ENCODE peak calls at places on chromosomes 13 and 19, in four cellular contexts. K is K562, Q is HepG2, I is H1. A is an unnamed sample.
A peak's percentile ranks its signal among the peaks of the same experiment; 100 is the strongest.

GRCh38 chr13:97395437-97396136 is 38.4 kb upstream of the RAP2A start:
- DNase-seq in I (no peak), K (no peak), Q (no peak), A (no peak)

GRCh38 chr19:44367024-44367423 is 10.5 kb upstream of the ZNF112 start:
- DNase-seq in I (no peak), K (peak; percentile 5), Q (no peak), A (no peak)

GRCh38 chr19:19061491-19061890 is 2.3 kb upstream of the SLC25A42 start:
- DNase-seq in I (no peak), K (no peak), Q (no peak), A (no peak)

GRCh38 chr13:97306646-97307045 is 84.5 kb downstream of the MBNL2 start:
- DNase-seq in I (no peak), Q (peak; percentile 61), K (no peak), A (no peak)

GRCh38 chr13:73103238-73103637 is 44.4 kb downstream of the KLF5 start:
- DNase-seq in I (no peak), K (no peak), Q (no peak), A (no peak)

GRCh38 chr19:16899566-16900075 is 10.8 kb downstream of the F2RL3 start:
- DNase-seq in K (peak; percentile 70), Q (peak; percentile 22), I (peak; percentile 72), A (no peak)

GRCh38 chr19:16461630-16462051 is 10.1 kb downstream of the EPS15L1 start:
- DNase-seq in Q (no peak), K (no peak), I (no peak), A (no peak)

GRCh38 chr13:39957868-39958676 is 302.6 kb downstream of the COG6 start:
- DNase-seq in K (no peak), I (no peak), Q (no peak), A (no peak)

GRCh38 chr19:11651062-11651461 is 53.8 kb downstream of the ZNF627 start:
- DNase-seq in I (no peak), Q (no peak), K (no peak), A (no peak)

GRCh38 chr13:65855276-65855675 is 1374.9 kb downstream of the PCDH9 start:
- DNase-seq in K (no peak), Q (no peak), I (no peak), A (no peak)

GRCh38 chr13:38657191-38657590 is 29.7 kb upstream of the FREM2 start:
- DNase-seq in Q (no peak), I (no peak), K (no peak), A (no peak)

GRCh38 chr19:20254151-20254550 is 87.1 kb downstream of the ZNF486 start:
- DNase-seq in K (no peak), Q (no peak), I (no peak), A (no peak)

GRCh38 chr13:23903906-23904280 is 6.6 kb upstream of the C1QTNF9B start:
- DNase-seq in I (peak; percentile 54), Q (no peak), K (no peak), A (no peak)

GRCh38 chr19:29662604-29663404 is 2.5 kb upstream of the PLEKHF1 start:
- DNase-seq in K (peak; percentile 47), Q (no peak), I (no peak), A (no peak)

GRCh38 chr13:39311619-39312018 is 273.4 kb downstream of the NHLRC3 start:
- DNase-seq in I (no peak), Q (no peak), K (no peak), A (no peak)

GRCh38 chr19:33040994-33041827 is 23.5 kb downstream of the RHPN2 start:
- DNase-seq in Q (peak; percentile 100), K (no peak), I (no peak), A (peak; percentile 37)

GRCh38 chr19:19587776-19588175 is 30.7 kb downstream of the PBX4 start:
- DNase-seq in I (no peak), Q (no peak), K (no peak), A (no peak)

GRCh38 chr19:20928371-20928770 is 5.3 kb downstream of the ZNF85 start:
- DNase-seq in I (peak; percentile 23), Q (no peak), K (no peak), A (no peak)

GRCh38 chr13:61695147-61695546 is 279.5 kb upstream of the PCDH20 start:
- DNase-seq in I (no peak), K (no peak), Q (no peak), A (no peak)

GRCh38 chr19:49862411-49863253 is 4.7 kb downstream of the PNKP start:
- DNase-seq in K (peak; percentile 74), Q (peak; percentile 31), I (peak; percentile 94), A (no peak)

GRCh38 chr13:66933527-66933926 is 296.6 kb downstream of the PCDH9 start:
- DNase-seq in Q (no peak), K (no peak), I (no peak), A (no peak)

GRCh38 chr13:92483894-92484293 is 742.7 kb upstream of the GPC6 start:
- DNase-seq in K (no peak), I (no peak), Q (no peak), A (no peak)

GRCh38 chr13:32811297-32811800 is 204.9 kb upstream of the KL start:
- DNase-seq in K (no peak), I (no peak), Q (no peak), A (peak; percentile 62)

GRCh38 chr13:91620670-91621141 is 222.3 kb downstream of the GPC5 start:
- DNase-seq in I (no peak), Q (no peak), K (no peak), A (no peak)

GRCh38 chr19:31377736-31378135 is 28.5 kb upstream of the TSHZ3 start:
- DNase-seq in I (no peak), Q (no peak), K (no peak), A (no peak)

GRCh38 chr13:65188691-65189090 is 2041.4 kb downstream of the PCDH9 start:
- DNase-seq in K (no peak), Q (no peak), I (no peak), A (no peak)

GRCh38 chr13:30904043-30904442 is 2.0 kb upstream of the MEDAG start:
- DNase-seq in Q (no peak), K (no peak), I (no peak), A (no peak)

GRCh38 chr13:92530364-92530763 is 696.2 kb upstream of the GPC6 start:
- DNase-seq in K (no peak), I (no peak), Q (no peak), A (no peak)

GRCh38 chr19:45817010-45817724 is 2.1 kb upstream of the RSPH6A start:
- DNase-seq in I (peak; percentile 100), K (peak; percentile 97), Q (peak; percentile 87), A (peak; percentile 75)

DNA sequence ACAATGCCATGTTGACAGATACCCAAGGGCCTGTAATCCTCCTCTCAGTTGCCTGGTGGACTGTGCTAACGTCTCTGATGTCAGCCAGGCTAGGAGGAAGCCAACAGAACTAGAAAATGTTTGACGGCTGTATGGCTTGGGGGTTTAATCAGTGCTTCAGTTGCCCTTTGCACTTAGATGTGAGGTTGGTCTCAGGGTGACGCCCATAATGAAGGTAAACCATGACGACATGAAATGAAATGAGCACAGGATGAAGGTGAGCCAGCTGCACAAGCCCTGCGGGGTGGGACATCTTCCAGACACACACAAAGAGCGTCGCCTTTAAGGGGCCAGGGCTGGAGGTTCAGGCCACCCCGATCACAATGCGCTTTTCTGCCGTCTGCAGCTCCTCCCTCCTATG is 127.2 kb downstream of the CRYL1 start:
- DNase-seq in I (no peak), K (no peak), Q (no peak), A (no peak)
- TF ChIP-seq BRCA1 in I (no peak), K (no peak), Q (no peak), A (no peak)

GRCh38 chr19:13817018-13817614 is 21.9 kb downstream of the ZSWIM4 start:
- DNase-seq in Q (no peak), K (peak; percentile 91), I (peak; percentile 99), A (no peak)
- TF ChIP-seq BRCA1 in Q (no peak), K (no peak), I (no peak), A (no peak)

GRCh38 chr19:15379996-15380647 is 535 bp upstream of the AKAP8 start:
- DNase-seq in K (peak; percentile 68), Q (peak; percentile 48), I (peak; percentile 89), A (no peak)
- TF ChIP-seq BRCA1 in K (no peak), Q (peak; percentile 6), I (no peak), A (no peak)

DNA sequence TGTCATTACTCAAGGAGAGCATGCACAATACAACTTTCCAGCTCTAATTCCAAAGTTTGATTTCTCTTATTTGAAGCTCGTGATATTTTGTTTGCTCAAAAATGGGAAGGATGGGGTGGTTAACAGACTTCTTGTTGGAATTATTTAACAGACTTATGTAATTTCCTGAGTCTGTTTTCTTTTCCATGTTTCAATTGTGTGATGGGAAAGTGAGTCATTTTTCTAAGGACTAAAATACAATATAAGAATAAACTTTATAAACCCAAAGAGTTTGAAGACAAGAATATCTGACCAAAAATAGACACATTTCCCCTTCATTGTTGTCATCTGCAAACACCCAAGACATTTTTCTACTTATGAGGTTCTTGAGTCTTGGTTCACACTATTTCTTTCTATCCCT is 211.8 kb upstream of the SLITRK5 start:
- DNase-seq in I (no peak), K (no peak), Q (no peak), A (no peak)
- TF ChIP-seq BRCA1 in I (no peak), K (no peak), Q (no peak), A (no peak)

GRCh38 chr13:95301135-95301946 is at the start of gene ABCC4:
- DNase-seq in I (peak; percentile 82), K (peak; percentile 81), Q (peak; percentile 51), A (no peak)

GRCh38 chr13:95300625-95301134 is 571 bp downstream of the ABCC4 start:
- DNase-seq in Q (peak; percentile 16), I (peak; percentile 67), K (peak; percentile 75), A (no peak)

GRCh38 chr13:95298169-95298940 is 2.9 kb downstream of the ABCC4 start:
- DNase-seq in K (no peak), I (no peak), Q (no peak), A (no peak)

GRCh38 chr13:95296326-95296939 is 4.8 kb downstream of the ABCC4 start:
- DNase-seq in K (no peak), I (peak; percentile 85), Q (peak; percentile 56), A (no peak)

GRCh38 chr13:95298971-95299627 is 2.2 kb downstream of the ABCC4 start:
- DNase-seq in I (no peak), Q (no peak), K (no peak), A (no peak)
- TF ChIP-seq BRCA1 in I (no peak), Q (no peak), K (no peak), A (no peak)

GRCh38 chr19:50909240-50910070 is 1.7 kb downstream of the KLK4 start:
- DNase-seq in I (peak; percentile 100), Q (peak; percentile 13), K (peak; percentile 98), A (no peak)
- TF ChIP-seq BRCA1 in I (no peak), Q (no peak), K (no peak), A (no peak)

A was measured in GM12878.